ENCODE peak calls at places on chromosomes 7 and 10, in five cellular contexts. One of them, this sample, is unnamed.

GRCh38 chr7:5769571-5769970 is 11.9 kb downstream of the RNF216 start:
- DNase-seq in activated T-cell treated with anti-CD3 and anti-CD28 coated beads, Interleukin-2, amount 50 U/mL, for 24 hours: no peak
- DNase-seq in KBM-7: no peak
- DNase-seq in kidney tubule cell: no peak
- DNase-seq in foreskin melanocyte: no peak
- DNase-seq in this sample: no peak

GRCh38 chr7:92698237-92698841 is 108.1 kb upstream of the FAM133B start:
- DNase-seq in foreskin melanocyte: peak; percentile 98
- DNase-seq in activated T-cell treated with anti-CD3 and anti-CD28 coated beads, Interleukin-2, amount 50 U/mL, for 24 hours: no peak
- DNase-seq in kidney tubule cell: peak; percentile 90
- DNase-seq in KBM-7: no peak
- DNase-seq in this sample: peak; percentile 83

GRCh38 chr7:22842383-22842903 is 19.8 kb upstream of the TOMM7 start:
- DNase-seq in KBM-7: no peak
- DNase-seq in kidney tubule cell: no peak
- DNase-seq in foreskin melanocyte: peak; percentile 99
- DNase-seq in activated T-cell treated with anti-CD3 and anti-CD28 coated beads, Interleukin-2, amount 50 U/mL, for 24 hours: no peak
- DNase-seq in this sample: no peak

GRCh38 chr7:17406756-17407155 is 108.3 kb downstream of the AHR start:
- DNase-seq in foreskin melanocyte: no peak
- DNase-seq in kidney tubule cell: peak; percentile 14
- DNase-seq in activated T-cell treated with anti-CD3 and anti-CD28 coated beads, Interleukin-2, amount 50 U/mL, for 24 hours: no peak
- DNase-seq in KBM-7: no peak
- DNase-seq in this sample: peak; percentile 34

GRCh38 chr7:30730996-30731395 is 20.9 kb upstream of the INMT start:
- DNase-seq in foreskin melanocyte: no peak
- DNase-seq in KBM-7: no peak
- DNase-seq in kidney tubule cell: no peak
- DNase-seq in activated T-cell treated with anti-CD3 and anti-CD28 coated beads, Interleukin-2, amount 50 U/mL, for 24 hours: no peak
- DNase-seq in this sample: no peak

GRCh38 chr10:132616170-132616994 is 78.8 kb downstream of the INPP5A start:
- DNase-seq in foreskin melanocyte: no peak
- DNase-seq in kidney tubule cell: no peak
- DNase-seq in activated T-cell treated with anti-CD3 and anti-CD28 coated beads, Interleukin-2, amount 50 U/mL, for 24 hours: peak; percentile 77
- DNase-seq in KBM-7: no peak
- DNase-seq in this sample: no peak

GRCh38 chr10:74071151-74071550 is 73.2 kb downstream of the VCL start:
- DNase-seq in activated T-cell treated with anti-CD3 and anti-CD28 coated beads, Interleukin-2, amount 50 U/mL, for 24 hours: no peak
- DNase-seq in foreskin melanocyte: no peak
- DNase-seq in KBM-7: no peak
- DNase-seq in kidney tubule cell: peak; percentile 63
- DNase-seq in this sample: peak; percentile 81

GRCh38 chr10:1410032-1410431 is 327.3 kb downstream of the ADARB2 start:
- DNase-seq in foreskin melanocyte: no peak
- DNase-seq in activated T-cell treated with anti-CD3 and anti-CD28 coated beads, Interleukin-2, amount 50 U/mL, for 24 hours: no peak
- DNase-seq in KBM-7: no peak
- DNase-seq in kidney tubule cell: no peak
- DNase-seq in this sample: no peak

GRCh38 chr7:24757799-24758275 is 573 bp upstream of the GSDME start:
- DNase-seq in kidney tubule cell: peak; percentile 68
- DNase-seq in foreskin melanocyte: no peak
- DNase-seq in KBM-7: no peak
- DNase-seq in activated T-cell treated with anti-CD3 and anti-CD28 coated beads, Interleukin-2, amount 50 U/mL, for 24 hours: no peak
- DNase-seq in this sample: peak; percentile 60

GRCh38 chr10:69360485-69361302 is 56.0 kb downstream of the TACR2 start:
- DNase-seq in KBM-7: no peak
- DNase-seq in foreskin melanocyte: no peak
- DNase-seq in activated T-cell treated with anti-CD3 and anti-CD28 coated beads, Interleukin-2, amount 50 U/mL, for 24 hours: no peak
- DNase-seq in kidney tubule cell: peak; percentile 76
- DNase-seq in this sample: peak; percentile 86

GRCh38 chr10:80136134-80136571 is 3.6 kb downstream of the PLAC9 start:
- DNase-seq in activated T-cell treated with anti-CD3 and anti-CD28 coated beads, Interleukin-2, amount 50 U/mL, for 24 hours: no peak
- DNase-seq in KBM-7: no peak
- DNase-seq in kidney tubule cell: no peak
- DNase-seq in foreskin melanocyte: no peak
- DNase-seq in this sample: peak; percentile 59

GRCh38 chr7:105931179-105931578 is 31.9 kb upstream of the CDHR3 start:
- DNase-seq in foreskin melanocyte: no peak
- DNase-seq in activated T-cell treated with anti-CD3 and anti-CD28 coated beads, Interleukin-2, amount 50 U/mL, for 24 hours: no peak
- DNase-seq in kidney tubule cell: no peak
- DNase-seq in KBM-7: no peak
- DNase-seq in this sample: no peak

GRCh38 chr7:92761391-92762098 is 74.8 kb downstream of the CDK6 start:
- DNase-seq in foreskin melanocyte: peak; percentile 86
- DNase-seq in kidney tubule cell: no peak
- DNase-seq in KBM-7: no peak
- DNase-seq in activated T-cell treated with anti-CD3 and anti-CD28 coated beads, Interleukin-2, amount 50 U/mL, for 24 hours: no peak
- DNase-seq in this sample: no peak

GRCh38 chr10:100890141-100890695 is 22.5 kb upstream of the SLF2 start:
- DNase-seq in kidney tubule cell: no peak
- DNase-seq in activated T-cell treated with anti-CD3 and anti-CD28 coated beads, Interleukin-2, amount 50 U/mL, for 24 hours: no peak
- DNase-seq in foreskin melanocyte: no peak
- DNase-seq in KBM-7: no peak
- DNase-seq in this sample: no peak

GRCh38 chr10:101158101-101159058 is 27.3 kb downstream of the TLX1 start:
- DNase-seq in activated T-cell treated with anti-CD3 and anti-CD28 coated beads, Interleukin-2, amount 50 U/mL, for 24 hours: no peak
- DNase-seq in foreskin melanocyte: no peak
- DNase-seq in KBM-7: no peak
- DNase-seq in kidney tubule cell: no peak
- DNase-seq in this sample: no peak

GRCh38 chr10:33801705-33802104 is 467.2 kb upstream of the NRP1 start:
- DNase-seq in KBM-7: no peak
- DNase-seq in activated T-cell treated with anti-CD3 and anti-CD28 coated beads, Interleukin-2, amount 50 U/mL, for 24 hours: no peak
- DNase-seq in kidney tubule cell: peak; percentile 97
- DNase-seq in foreskin melanocyte: no peak
- DNase-seq in this sample: peak; percentile 3

GRCh38 chr7:42886129-42886528 is 25.7 kb downstream of the C7orf25 start:
- DNase-seq in KBM-7: peak; percentile 32
- DNase-seq in kidney tubule cell: peak; percentile 38
- DNase-seq in foreskin melanocyte: no peak
- DNase-seq in activated T-cell treated with anti-CD3 and anti-CD28 coated beads, Interleukin-2, amount 50 U/mL, for 24 hours: no peak
- DNase-seq in this sample: peak; percentile 21

GRCh38 chr10:61981460-61981859 is 80.0 kb downstream of the ARID5B start:
- DNase-seq in KBM-7: no peak
- DNase-seq in foreskin melanocyte: no peak
- DNase-seq in kidney tubule cell: peak; percentile 27
- DNase-seq in activated T-cell treated with anti-CD3 and anti-CD28 coated beads, Interleukin-2, amount 50 U/mL, for 24 hours: no peak
- DNase-seq in this sample: no peak

GRCh38 chr10:69499726-69500689 is 48.7 kb downstream of the TSPAN15 start:
- DNase-seq in KBM-7: no peak
- DNase-seq in activated T-cell treated with anti-CD3 and anti-CD28 coated beads, Interleukin-2, amount 50 U/mL, for 24 hours: no peak
- DNase-seq in kidney tubule cell: no peak
- DNase-seq in foreskin melanocyte: no peak
- DNase-seq in this sample: no peak

GRCh38 chr7:101874028-101874427 is 56.6 kb downstream of the CUX1 start:
- DNase-seq in kidney tubule cell: no peak
- DNase-seq in KBM-7: no peak
- DNase-seq in activated T-cell treated with anti-CD3 and anti-CD28 coated beads, Interleukin-2, amount 50 U/mL, for 24 hours: no peak
- DNase-seq in foreskin melanocyte: no peak
- DNase-seq in this sample: peak; percentile 31

GRCh38 chr7:65448824-65449504 is 75.3 kb downstream of the ZNF92 start:
- DNase-seq in activated T-cell treated with anti-CD3 and anti-CD28 coated beads, Interleukin-2, amount 50 U/mL, for 24 hours: no peak
- DNase-seq in foreskin melanocyte: no peak
- DNase-seq in KBM-7: no peak
- DNase-seq in kidney tubule cell: peak; percentile 96
- DNase-seq in this sample: peak; percentile 85

This sample was measured in HFFc6.